ENCODE peak calls at places on chromosomes 11 and 22, in five cellular contexts. One of them, this sample, is unnamed.

GRCh38 chr11:96817488-96817887 is 427.7 kb downstream of the JRKL start:
- DNase-seq in kidney: no peak
- DNase-seq in aorta: no peak
- DNase-seq in endodermal cell: no peak
- DNase-seq in PC-9: no peak
- DNase-seq in this sample: no peak

GRCh38 chr11:19644316-19644715 is 68.3 kb upstream of the NAV2 start:
- DNase-seq in kidney: no peak
- DNase-seq in aorta: no peak
- DNase-seq in endodermal cell: no peak
- DNase-seq in PC-9: no peak
- DNase-seq in this sample: no peak

GRCh38 chr11:100152751-100153150 is 534.3 kb upstream of the ARHGAP42 start:
- DNase-seq in kidney: no peak
- DNase-seq in aorta: no peak
- DNase-seq in endodermal cell: no peak
- DNase-seq in PC-9: no peak
- DNase-seq in this sample: no peak

GRCh38 chr11:83249972-83250593 is 36.1 kb downstream of the CCDC90B start:
- DNase-seq in kidney: no peak
- DNase-seq in aorta: no peak
- DNase-seq in endodermal cell: no peak
- DNase-seq in PC-9: peak; percentile 59
- DNase-seq in this sample: no peak

GRCh38 chr22:20957691-20958440 is 9.2 kb upstream of the AIFM3 start:
- DNase-seq in kidney: peak; percentile 76
- DNase-seq in aorta: no peak
- DNase-seq in endodermal cell: peak; percentile 80
- DNase-seq in PC-9: peak; percentile 57
- DNase-seq in this sample: peak; percentile 46

GRCh38 chr22:23700706-23701105 is 9.9 kb downstream of the RGL4 start:
- DNase-seq in kidney: no peak
- DNase-seq in aorta: no peak
- DNase-seq in endodermal cell: no peak
- DNase-seq in PC-9: no peak
- DNase-seq in this sample: no peak

GRCh38 chr11:65422633-65423515 is at the start of gene NEAT1:
- DNase-seq in kidney: peak; percentile 99
- DNase-seq in aorta: peak; percentile 97
- DNase-seq in endodermal cell: peak; percentile 94
- DNase-seq in PC-9: peak; percentile 70
- DNase-seq in this sample: peak; percentile 5

GRCh38 chr22:41123151-41123550 is 30.8 kb downstream of the EP300 start:
- DNase-seq in kidney: no peak
- DNase-seq in aorta: no peak
- DNase-seq in endodermal cell: no peak
- DNase-seq in PC-9: no peak
- DNase-seq in this sample: no peak

GRCh38 chr11:35089724-35090505 is 49.1 kb upstream of the CD44 start:
- DNase-seq in kidney: no peak
- DNase-seq in aorta: no peak
- DNase-seq in endodermal cell: no peak
- DNase-seq in PC-9: no peak
- DNase-seq in this sample: no peak

GRCh38 chr22:43796567-43796966 is 15.5 kb downstream of the EFCAB6 start:
- DNase-seq in kidney: no peak
- DNase-seq in aorta: no peak
- DNase-seq in endodermal cell: peak; percentile 70
- DNase-seq in PC-9: no peak
- DNase-seq in this sample: peak; percentile 43

GRCh38 chr11:1008001-1008400 is 28.5 kb downstream of the MUC6 start:
- DNase-seq in kidney: no peak
- DNase-seq in aorta: no peak
- DNase-seq in endodermal cell: no peak
- DNase-seq in PC-9: no peak
- DNase-seq in this sample: no peak

GRCh38 chr11:73376168-73376802 is at the start of gene RELT:
- DNase-seq in kidney: peak; percentile 95
- DNase-seq in aorta: peak; percentile 93
- DNase-seq in endodermal cell: peak; percentile 98
- DNase-seq in PC-9: peak; percentile 78
- DNase-seq in this sample: peak; percentile 87

GRCh38 chr11:92827132-92827531 is 142.3 kb upstream of the MTNR1B start:
- DNase-seq in kidney: no peak
- DNase-seq in aorta: no peak
- DNase-seq in endodermal cell: no peak
- DNase-seq in PC-9: no peak
- DNase-seq in this sample: no peak

GRCh38 chr11:44763111-44763820 is 36.5 kb downstream of the TSPAN18 start:
- DNase-seq in kidney: no peak
- DNase-seq in aorta: no peak
- DNase-seq in endodermal cell: peak; percentile 44
- DNase-seq in PC-9: no peak
- DNase-seq in this sample: no peak

GRCh38 chr11:67429722-67430121 is 1.4 kb downstream of the RPS6KB2 start:
- DNase-seq in kidney: no peak
- DNase-seq in aorta: no peak
- DNase-seq in endodermal cell: no peak
- DNase-seq in PC-9: no peak
- DNase-seq in this sample: no peak

GRCh38 chr11:67429038-67429668 is 859 bp downstream of the RPS6KB2 start:
- DNase-seq in kidney: no peak
- DNase-seq in aorta: no peak
- DNase-seq in endodermal cell: no peak
- DNase-seq in PC-9: no peak
- DNase-seq in this sample: no peak

GRCh38 chr11:67433536-67434394 is 3.7 kb downstream of the PTPRCAP start:
- DNase-seq in kidney: no peak
- DNase-seq in aorta: no peak
- DNase-seq in endodermal cell: no peak
- DNase-seq in PC-9: peak; percentile 62
- DNase-seq in this sample: no peak

GRCh38 chr11:67432655-67433349 is 4.5 kb downstream of the RPS6KB2 start:
- DNase-seq in kidney: no peak
- DNase-seq in aorta: no peak
- DNase-seq in endodermal cell: no peak
- DNase-seq in PC-9: no peak
- DNase-seq in this sample: no peak

DNA sequence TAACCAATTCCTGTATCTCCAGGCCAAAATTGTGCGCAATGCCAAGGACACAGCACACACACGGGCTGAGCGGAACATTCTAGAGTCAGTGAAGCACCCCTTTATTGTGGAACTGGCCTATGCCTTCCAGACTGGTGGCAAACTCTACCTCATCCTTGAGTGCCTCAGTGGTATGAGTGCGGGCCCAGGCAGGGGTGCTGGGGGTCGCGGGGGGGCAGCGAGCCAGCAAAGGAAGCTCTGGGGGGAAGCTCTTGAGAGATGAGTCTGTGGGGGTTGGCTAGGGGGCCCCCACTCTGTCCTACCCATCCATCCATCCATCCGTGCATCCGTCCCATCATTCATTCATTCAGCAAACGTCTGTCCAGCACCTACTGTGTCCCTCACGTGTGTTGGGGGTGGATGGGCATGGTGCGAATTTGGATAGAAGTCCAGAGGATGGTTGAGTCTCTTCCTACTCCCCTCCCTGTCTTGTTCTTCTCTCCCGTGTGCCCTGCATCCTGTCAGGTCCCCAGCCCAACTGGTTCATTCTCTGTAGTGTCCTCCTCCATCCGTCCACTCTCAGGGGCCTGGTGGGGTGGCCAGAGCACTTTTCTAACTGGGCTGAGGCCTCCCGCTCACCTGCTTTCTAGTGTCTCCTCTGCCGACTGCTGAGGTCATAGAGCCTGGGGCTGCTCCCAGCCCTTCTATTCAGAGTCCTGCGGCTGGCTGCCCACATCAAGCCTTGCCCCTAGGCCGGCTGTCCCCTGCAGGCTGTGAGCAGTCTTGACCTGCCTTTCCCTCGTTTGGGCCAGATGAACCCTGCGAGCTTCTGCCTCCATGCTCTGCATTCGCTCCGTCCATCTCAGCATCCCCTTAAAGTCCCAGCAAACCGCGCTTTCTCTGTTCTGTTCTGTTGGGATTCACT is 3.3 kb downstream of the RPS6KB2 start:
- DNase-seq in kidney: no peak
- DNase-seq in aorta: no peak
- DNase-seq in endodermal cell: no peak
- DNase-seq in PC-9: no peak
- DNase-seq in this sample: no peak
- H3K36me3 ChIP-seq in kidney: peaks cover 6% of the 10 kb centered on the region
- H3K36me3 ChIP-seq in aorta: no peaks in the 10 kb centered on the region
- H3K36me3 ChIP-seq in endodermal cell: peaks cover 30% of the 10 kb centered on the region
- H3K36me3 ChIP-seq in PC-9: no peaks in the 10 kb centered on the region
- H3K36me3 ChIP-seq in this sample: peaks cover 68% of the 10 kb centered on the region

GRCh38 chr22:21963790-21964211 is 11.2 kb upstream of the PPM1F start:
- DNase-seq in kidney: no peak
- DNase-seq in aorta: no peak
- DNase-seq in endodermal cell: peak; percentile 38
- DNase-seq in PC-9: no peak
- DNase-seq in this sample: no peak
- H3K36me3 ChIP-seq in kidney: peaks cover 60% of the 10 kb centered on the region
- H3K36me3 ChIP-seq in aorta: no peaks in the 10 kb centered on the region
- H3K36me3 ChIP-seq in endodermal cell: peaks cover 77% of the 10 kb centered on the region
- H3K36me3 ChIP-seq in PC-9: no peaks in the 10 kb centered on the region
- H3K36me3 ChIP-seq in this sample: peaks cover 78% of the 10 kb centered on the region

DNA sequence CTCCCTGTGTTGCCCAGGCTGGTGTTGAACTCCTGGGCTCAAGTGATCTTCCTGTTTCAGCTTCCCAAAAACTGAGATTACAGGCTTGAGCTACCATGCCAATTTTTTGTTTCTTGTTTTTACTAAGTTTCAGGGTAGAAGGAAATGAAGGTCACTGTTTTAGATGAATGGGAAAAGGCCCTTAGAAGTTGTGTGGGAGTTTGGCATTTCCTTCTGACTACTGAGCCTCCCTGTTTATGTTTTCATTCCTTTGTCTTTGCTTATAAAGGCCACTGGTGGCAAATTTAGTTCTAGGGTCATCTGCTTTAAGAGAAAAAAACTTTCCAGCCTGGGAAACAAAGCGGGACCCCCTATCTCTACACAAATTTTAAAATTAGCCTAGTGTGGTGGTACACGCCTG is 22.1 kb downstream of the SRPRA start:
- DNase-seq in kidney: no peak
- DNase-seq in aorta: no peak
- DNase-seq in endodermal cell: no peak
- DNase-seq in PC-9: no peak
- DNase-seq in this sample: no peak
- H3K36me3 ChIP-seq in kidney: peaks cover 5% of the 10 kb centered on the region
- H3K36me3 ChIP-seq in aorta: peaks cover 3% of the 10 kb centered on the region
- H3K36me3 ChIP-seq in endodermal cell: peaks cover 60% of the 10 kb centered on the region
- H3K36me3 ChIP-seq in PC-9: peaks cover 7% of the 10 kb centered on the region
- H3K36me3 ChIP-seq in this sample: peaks cover 27% of the 10 kb centered on the region

DNA sequence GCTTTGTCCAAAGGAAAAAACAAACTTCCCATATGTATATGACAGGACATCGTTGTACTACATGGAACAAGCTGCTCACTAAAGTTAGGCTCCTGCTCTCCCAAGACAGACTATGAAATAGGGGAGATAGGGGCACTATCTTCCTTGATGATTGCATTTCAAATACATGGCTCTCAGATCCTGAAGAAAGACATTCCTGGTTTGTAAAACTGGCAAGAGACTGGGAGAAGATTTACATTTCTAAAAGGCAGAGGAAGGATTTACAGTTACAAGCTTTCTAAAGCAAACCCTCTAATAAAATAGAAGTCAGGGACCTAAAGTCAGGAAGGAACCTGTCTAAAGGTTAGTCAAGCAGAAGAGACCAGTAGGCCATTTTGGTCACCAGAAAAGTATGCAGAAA is 103.7 kb downstream of the SLC17A6 start:
- DNase-seq in kidney: no peak
- DNase-seq in aorta: no peak
- DNase-seq in endodermal cell: no peak
- DNase-seq in PC-9: no peak
- DNase-seq in this sample: no peak
- H3K36me3 ChIP-seq in kidney: no peaks in the 10 kb centered on the region
- H3K36me3 ChIP-seq in aorta: no peaks in the 10 kb centered on the region
- H3K36me3 ChIP-seq in endodermal cell: no peaks in the 10 kb centered on the region
- H3K36me3 ChIP-seq in PC-9: no peaks in the 10 kb centered on the region
- H3K36me3 ChIP-seq in this sample: no peaks in the 10 kb centered on the region

GRCh38 chr22:37757663-37758062 is 50.1 kb upstream of the GCAT start:
- DNase-seq in kidney: no peak
- DNase-seq in aorta: no peak
- DNase-seq in endodermal cell: no peak
- DNase-seq in PC-9: no peak
- DNase-seq in this sample: no peak
- H3K36me3 ChIP-seq in kidney: peaks cover 42% of the 10 kb centered on the region
- H3K36me3 ChIP-seq in aorta: no peaks in the 10 kb centered on the region
- H3K36me3 ChIP-seq in endodermal cell: peaks cover 51% of the 10 kb centered on the region
- H3K36me3 ChIP-seq in PC-9: peaks cover 65% of the 10 kb centered on the region
- H3K36me3 ChIP-seq in this sample: peaks cover 10% of the 10 kb centered on the region

GRCh38 chr11:68179847-68180246 is 33.2 kb downstream of the KMT5B start:
- DNase-seq in kidney: no peak
- DNase-seq in aorta: no peak
- DNase-seq in endodermal cell: no peak
- DNase-seq in PC-9: no peak
- DNase-seq in this sample: no peak
- H3K36me3 ChIP-seq in kidney: peaks cover 5% of the 10 kb centered on the region
- H3K36me3 ChIP-seq in aorta: peaks cover 3% of the 10 kb centered on the region
- H3K36me3 ChIP-seq in endodermal cell: peaks cover 77% of the 10 kb centered on the region
- H3K36me3 ChIP-seq in PC-9: peaks cover 39% of the 10 kb centered on the region
- H3K36me3 ChIP-seq in this sample: peaks cover 25% of the 10 kb centered on the region